ENCODE peak calls at places on chromosomes 11 and 22, in nine cellular contexts. One of them, this sample, is unnamed.

GRCh38 chr11:2750601-2751522 is 51.1 kb upstream of the KCNQ1OT1 start:
- DNase-seq in lung microvascular endothelial cell: no peak
- DNase-seq in KBM-7: no peak
- DNase-seq in EH: no peak
- DNase-seq in DMS153: no peak
- DNase-seq in stimulated activated CD4-positive, alpha-beta T cell treated with anti-CD3 and anti-CD28 coated beads, Interleukin-12 subunit alpha, Interleukin-12 subunit beta, amount 100 ng/mL, for 4 hours: no peak
- DNase-seq in SHP77: no peak
- DNase-seq in pons: peak
- DNase-seq in CD4-positive, CD25-positive, alpha-beta regulatory T cell: no peak
- DNase-seq in this sample: peak

GRCh38 chr11:72788250-72788649 is 5.6 kb downstream of the STARD10 start:
- DNase-seq in pons: no peak
- DNase-seq in DMS153: no peak
- DNase-seq in KBM-7: no peak
- DNase-seq in CD4-positive, CD25-positive, alpha-beta regulatory T cell: no peak
- DNase-seq in stimulated activated CD4-positive, alpha-beta T cell treated with anti-CD3 and anti-CD28 coated beads, Interleukin-12 subunit alpha, Interleukin-12 subunit beta, amount 100 ng/mL, for 4 hours: no peak
- DNase-seq in SHP77: no peak
- DNase-seq in lung microvascular endothelial cell: no peak
- DNase-seq in EH: no peak
- DNase-seq in this sample: no peak

GRCh38 chr11:80980221-80980620 is 1539.4 kb upstream of the TENM4 start:
- DNase-seq in CD4-positive, CD25-positive, alpha-beta regulatory T cell: no peak
- DNase-seq in pons: no peak
- DNase-seq in lung microvascular endothelial cell: no peak
- DNase-seq in EH: no peak
- DNase-seq in DMS153: no peak
- DNase-seq in KBM-7: no peak
- DNase-seq in stimulated activated CD4-positive, alpha-beta T cell treated with anti-CD3 and anti-CD28 coated beads, Interleukin-12 subunit alpha, Interleukin-12 subunit beta, amount 100 ng/mL, for 4 hours: no peak
- DNase-seq in SHP77: no peak
- DNase-seq in this sample: no peak

GRCh38 chr22:36329217-36330078 is 58.3 kb downstream of the MYH9 start:
- DNase-seq in CD4-positive, CD25-positive, alpha-beta regulatory T cell: peak
- DNase-seq in DMS153: peak
- DNase-seq in stimulated activated CD4-positive, alpha-beta T cell treated with anti-CD3 and anti-CD28 coated beads, Interleukin-12 subunit alpha, Interleukin-12 subunit beta, amount 100 ng/mL, for 4 hours: peak
- DNase-seq in EH: peak
- DNase-seq in lung microvascular endothelial cell: peak
- DNase-seq in pons: no peak
- DNase-seq in SHP77: peak
- DNase-seq in KBM-7: peak
- DNase-seq in this sample: no peak

GRCh38 chr22:29328566-29329500 is 13.3 kb upstream of the RASL10A start:
- DNase-seq in pons: no peak
- DNase-seq in lung microvascular endothelial cell: no peak
- DNase-seq in stimulated activated CD4-positive, alpha-beta T cell treated with anti-CD3 and anti-CD28 coated beads, Interleukin-12 subunit alpha, Interleukin-12 subunit beta, amount 100 ng/mL, for 4 hours: no peak
- DNase-seq in DMS153: no peak
- DNase-seq in SHP77: no peak
- DNase-seq in EH: no peak
- DNase-seq in CD4-positive, CD25-positive, alpha-beta regulatory T cell: no peak
- DNase-seq in KBM-7: no peak
- DNase-seq in this sample: no peak

GRCh38 chr11:122202951-122203456 is 87.0 kb upstream of the BLID start:
- DNase-seq in stimulated activated CD4-positive, alpha-beta T cell treated with anti-CD3 and anti-CD28 coated beads, Interleukin-12 subunit alpha, Interleukin-12 subunit beta, amount 100 ng/mL, for 4 hours: peak
- DNase-seq in lung microvascular endothelial cell: peak
- DNase-seq in pons: peak
- DNase-seq in DMS153: no peak
- DNase-seq in SHP77: no peak
- DNase-seq in KBM-7: peak
- DNase-seq in CD4-positive, CD25-positive, alpha-beta regulatory T cell: no peak
- DNase-seq in EH: peak
- DNase-seq in this sample: no peak

GRCh38 chr22:49364398-49364797 is 463.3 kb downstream of the BRD1 start:
- DNase-seq in pons: no peak
- DNase-seq in lung microvascular endothelial cell: no peak
- DNase-seq in KBM-7: no peak
- DNase-seq in DMS153: no peak
- DNase-seq in SHP77: no peak
- DNase-seq in EH: no peak
- DNase-seq in stimulated activated CD4-positive, alpha-beta T cell treated with anti-CD3 and anti-CD28 coated beads, Interleukin-12 subunit alpha, Interleukin-12 subunit beta, amount 100 ng/mL, for 4 hours: no peak
- DNase-seq in CD4-positive, CD25-positive, alpha-beta regulatory T cell: no peak
- DNase-seq in this sample: no peak

GRCh38 chr11:122724520-122724919 is 69.0 kb downstream of the UBASH3B start:
- DNase-seq in lung microvascular endothelial cell: peak
- DNase-seq in CD4-positive, CD25-positive, alpha-beta regulatory T cell: no peak
- DNase-seq in SHP77: no peak
- DNase-seq in DMS153: no peak
- DNase-seq in KBM-7: no peak
- DNase-seq in stimulated activated CD4-positive, alpha-beta T cell treated with anti-CD3 and anti-CD28 coated beads, Interleukin-12 subunit alpha, Interleukin-12 subunit beta, amount 100 ng/mL, for 4 hours: no peak
- DNase-seq in EH: peak
- DNase-seq in pons: no peak
- DNase-seq in this sample: no peak

GRCh38 chr22:38504731-38505594 is 1.1 kb downstream of the DDX17 start:
- DNase-seq in EH: peak
- DNase-seq in stimulated activated CD4-positive, alpha-beta T cell treated with anti-CD3 and anti-CD28 coated beads, Interleukin-12 subunit alpha, Interleukin-12 subunit beta, amount 100 ng/mL, for 4 hours: peak
- DNase-seq in lung microvascular endothelial cell: peak
- DNase-seq in DMS153: peak
- DNase-seq in pons: no peak
- DNase-seq in SHP77: no peak
- DNase-seq in CD4-positive, CD25-positive, alpha-beta regulatory T cell: peak
- DNase-seq in KBM-7: peak
- DNase-seq in this sample: peak

GRCh38 chr11:111019931-111020381 is 225.6 kb upstream of the POU2AF2 start:
- DNase-seq in KBM-7: no peak
- DNase-seq in CD4-positive, CD25-positive, alpha-beta regulatory T cell: no peak
- DNase-seq in lung microvascular endothelial cell: no peak
- DNase-seq in pons: peak
- DNase-seq in SHP77: no peak
- DNase-seq in DMS153: no peak
- DNase-seq in stimulated activated CD4-positive, alpha-beta T cell treated with anti-CD3 and anti-CD28 coated beads, Interleukin-12 subunit alpha, Interleukin-12 subunit beta, amount 100 ng/mL, for 4 hours: no peak
- DNase-seq in EH: no peak
- DNase-seq in this sample: no peak

GRCh38 chr11:45590743-45591142 is 74.7 kb downstream of the CHST1 start:
- DNase-seq in SHP77: no peak
- DNase-seq in KBM-7: no peak
- DNase-seq in DMS153: no peak
- DNase-seq in CD4-positive, CD25-positive, alpha-beta regulatory T cell: no peak
- DNase-seq in lung microvascular endothelial cell: no peak
- DNase-seq in stimulated activated CD4-positive, alpha-beta T cell treated with anti-CD3 and anti-CD28 coated beads, Interleukin-12 subunit alpha, Interleukin-12 subunit beta, amount 100 ng/mL, for 4 hours: no peak
- DNase-seq in EH: peak
- DNase-seq in pons: peak
- DNase-seq in this sample: no peak

GRCh38 chr11:90204832-90205646 is 17.8 kb downstream of the CHORDC1 start:
- DNase-seq in KBM-7: peak
- DNase-seq in stimulated activated CD4-positive, alpha-beta T cell treated with anti-CD3 and anti-CD28 coated beads, Interleukin-12 subunit alpha, Interleukin-12 subunit beta, amount 100 ng/mL, for 4 hours: no peak
- DNase-seq in EH: peak
- DNase-seq in lung microvascular endothelial cell: peak
- DNase-seq in DMS153: peak
- DNase-seq in pons: peak
- DNase-seq in CD4-positive, CD25-positive, alpha-beta regulatory T cell: peak
- DNase-seq in SHP77: peak
- DNase-seq in this sample: peak

GRCh38 chr11:77203901-77204755 is 76.1 kb downstream of the MYO7A start:
- DNase-seq in CD4-positive, CD25-positive, alpha-beta regulatory T cell: no peak
- DNase-seq in pons: no peak
- DNase-seq in stimulated activated CD4-positive, alpha-beta T cell treated with anti-CD3 and anti-CD28 coated beads, Interleukin-12 subunit alpha, Interleukin-12 subunit beta, amount 100 ng/mL, for 4 hours: no peak
- DNase-seq in lung microvascular endothelial cell: no peak
- DNase-seq in KBM-7: no peak
- DNase-seq in DMS153: no peak
- DNase-seq in EH: no peak
- DNase-seq in SHP77: no peak
- DNase-seq in this sample: no peak

GRCh38 chr11:96102664-96103068 is 178.8 kb upstream of the MTMR2 start:
- DNase-seq in CD4-positive, CD25-positive, alpha-beta regulatory T cell: no peak
- DNase-seq in SHP77: no peak
- DNase-seq in EH: peak
- DNase-seq in stimulated activated CD4-positive, alpha-beta T cell treated with anti-CD3 and anti-CD28 coated beads, Interleukin-12 subunit alpha, Interleukin-12 subunit beta, amount 100 ng/mL, for 4 hours: no peak
- DNase-seq in KBM-7: no peak
- DNase-seq in pons: no peak
- DNase-seq in lung microvascular endothelial cell: peak
- DNase-seq in DMS153: no peak
- DNase-seq in this sample: no peak

GRCh38 chr11:13216019-13217006 is 61.3 kb upstream of the BMAL1 start:
- DNase-seq in pons: no peak
- DNase-seq in CD4-positive, CD25-positive, alpha-beta regulatory T cell: no peak
- DNase-seq in DMS153: no peak
- DNase-seq in KBM-7: no peak
- DNase-seq in lung microvascular endothelial cell: peak
- DNase-seq in stimulated activated CD4-positive, alpha-beta T cell treated with anti-CD3 and anti-CD28 coated beads, Interleukin-12 subunit alpha, Interleukin-12 subunit beta, amount 100 ng/mL, for 4 hours: no peak
- DNase-seq in SHP77: no peak
- DNase-seq in EH: peak
- DNase-seq in this sample: no peak

GRCh38 chr22:25210831-25211230 is 8.6 kb upstream of the CRYBB2 start:
- DNase-seq in EH: no peak
- DNase-seq in CD4-positive, CD25-positive, alpha-beta regulatory T cell: no peak
- DNase-seq in KBM-7: no peak
- DNase-seq in lung microvascular endothelial cell: no peak
- DNase-seq in stimulated activated CD4-positive, alpha-beta T cell treated with anti-CD3 and anti-CD28 coated beads, Interleukin-12 subunit alpha, Interleukin-12 subunit beta, amount 100 ng/mL, for 4 hours: no peak
- DNase-seq in DMS153: no peak
- DNase-seq in SHP77: no peak
- DNase-seq in pons: no peak
- DNase-seq in this sample: no peak

GRCh38 chr11:66112640-66113098 is 42.6 kb downstream of the PACS1 start:
- DNase-seq in KBM-7: no peak
- DNase-seq in EH: peak
- DNase-seq in SHP77: no peak
- DNase-seq in lung microvascular endothelial cell: peak
- DNase-seq in stimulated activated CD4-positive, alpha-beta T cell treated with anti-CD3 and anti-CD28 coated beads, Interleukin-12 subunit alpha, Interleukin-12 subunit beta, amount 100 ng/mL, for 4 hours: no peak
- DNase-seq in pons: peak
- DNase-seq in CD4-positive, CD25-positive, alpha-beta regulatory T cell: no peak
- DNase-seq in DMS153: no peak
- DNase-seq in this sample: no peak

GRCh38 chr11:118930152-118930712 is 4.5 kb upstream of the BCL9L start:
- DNase-seq in SHP77: peak
- DNase-seq in CD4-positive, CD25-positive, alpha-beta regulatory T cell: peak
- DNase-seq in stimulated activated CD4-positive, alpha-beta T cell treated with anti-CD3 and anti-CD28 coated beads, Interleukin-12 subunit alpha, Interleukin-12 subunit beta, amount 100 ng/mL, for 4 hours: peak
- DNase-seq in lung microvascular endothelial cell: peak
- DNase-seq in EH: peak
- DNase-seq in pons: peak
- DNase-seq in KBM-7: peak
- DNase-seq in DMS153: peak
- DNase-seq in this sample: peak

GRCh38 chr11:62805991-62806441 is 776 bp upstream of the NXF1 start:
- DNase-seq in KBM-7: no peak
- DNase-seq in EH: peak
- DNase-seq in pons: no peak
- DNase-seq in CD4-positive, CD25-positive, alpha-beta regulatory T cell: no peak
- DNase-seq in stimulated activated CD4-positive, alpha-beta T cell treated with anti-CD3 and anti-CD28 coated beads, Interleukin-12 subunit alpha, Interleukin-12 subunit beta, amount 100 ng/mL, for 4 hours: no peak
- DNase-seq in DMS153: no peak
- DNase-seq in lung microvascular endothelial cell: peak
- DNase-seq in SHP77: peak
- DNase-seq in this sample: peak

GRCh38 chr11:65884716-65885092 is 3.6 kb downstream of the FIBP start:
- DNase-seq in KBM-7: peak
- DNase-seq in lung microvascular endothelial cell: peak
- DNase-seq in DMS153: peak
- DNase-seq in EH: peak
- DNase-seq in SHP77: peak
- DNase-seq in stimulated activated CD4-positive, alpha-beta T cell treated with anti-CD3 and anti-CD28 coated beads, Interleukin-12 subunit alpha, Interleukin-12 subunit beta, amount 100 ng/mL, for 4 hours: peak
- DNase-seq in CD4-positive, CD25-positive, alpha-beta regulatory T cell: peak
- DNase-seq in pons: peak
- DNase-seq in this sample: peak

GRCh38 chr22:30858976-30859713 is 109.4 kb downstream of the MORC2 start:
- DNase-seq in lung microvascular endothelial cell: no peak
- DNase-seq in EH: no peak
- DNase-seq in KBM-7: no peak
- DNase-seq in DMS153: no peak
- DNase-seq in stimulated activated CD4-positive, alpha-beta T cell treated with anti-CD3 and anti-CD28 coated beads, Interleukin-12 subunit alpha, Interleukin-12 subunit beta, amount 100 ng/mL, for 4 hours: no peak
- DNase-seq in pons: no peak
- DNase-seq in CD4-positive, CD25-positive, alpha-beta regulatory T cell: no peak
- DNase-seq in SHP77: no peak
- DNase-seq in this sample: no peak

GRCh38 chr22:20658433-20659222 is 115.3 kb upstream of the SERPIND1 start:
- DNase-seq in lung microvascular endothelial cell: no peak
- DNase-seq in SHP77: no peak
- DNase-seq in KBM-7: no peak
- DNase-seq in DMS153: no peak
- DNase-seq in pons: no peak
- DNase-seq in CD4-positive, CD25-positive, alpha-beta regulatory T cell: no peak
- DNase-seq in EH: no peak
- DNase-seq in stimulated activated CD4-positive, alpha-beta T cell treated with anti-CD3 and anti-CD28 coated beads, Interleukin-12 subunit alpha, Interleukin-12 subunit beta, amount 100 ng/mL, for 4 hours: no peak
- DNase-seq in this sample: no peak

GRCh38 chr22:17581631-17582030 is 18.3 kb downstream of the SLC25A18 start:
- DNase-seq in KBM-7: no peak
- DNase-seq in EH: no peak
- DNase-seq in pons: no peak
- DNase-seq in CD4-positive, CD25-positive, alpha-beta regulatory T cell: no peak
- DNase-seq in lung microvascular endothelial cell: no peak
- DNase-seq in DMS153: no peak
- DNase-seq in stimulated activated CD4-positive, alpha-beta T cell treated with anti-CD3 and anti-CD28 coated beads, Interleukin-12 subunit alpha, Interleukin-12 subunit beta, amount 100 ng/mL, for 4 hours: no peak
- DNase-seq in SHP77: no peak
- DNase-seq in this sample: no peak

GRCh38 chr22:43273902-43274484 is 69.2 kb downstream of the SCUBE1 start:
- DNase-seq in KBM-7: peak
- DNase-seq in pons: peak
- DNase-seq in DMS153: peak
- DNase-seq in SHP77: peak
- DNase-seq in stimulated activated CD4-positive, alpha-beta T cell treated with anti-CD3 and anti-CD28 coated beads, Interleukin-12 subunit alpha, Interleukin-12 subunit beta, amount 100 ng/mL, for 4 hours: peak
- DNase-seq in EH: peak
- DNase-seq in CD4-positive, CD25-positive, alpha-beta regulatory T cell: peak
- DNase-seq in lung microvascular endothelial cell: peak
- DNase-seq in this sample: peak

GRCh38 chr11:5620606-5621521 is 3.9 kb upstream of the TRIM34 start:
- DNase-seq in SHP77: no peak
- DNase-seq in DMS153: no peak
- DNase-seq in KBM-7: no peak
- DNase-seq in lung microvascular endothelial cell: peak
- DNase-seq in pons: no peak
- DNase-seq in stimulated activated CD4-positive, alpha-beta T cell treated with anti-CD3 and anti-CD28 coated beads, Interleukin-12 subunit alpha, Interleukin-12 subunit beta, amount 100 ng/mL, for 4 hours: no peak
- DNase-seq in EH: peak
- DNase-seq in CD4-positive, CD25-positive, alpha-beta regulatory T cell: no peak
- DNase-seq in this sample: peak

GRCh38 chr11:121352301-121352891 is 59.8 kb downstream of the SC5D start:
- DNase-seq in lung microvascular endothelial cell: no peak
- DNase-seq in pons: peak
- DNase-seq in EH: no peak
- DNase-seq in CD4-positive, CD25-positive, alpha-beta regulatory T cell: no peak
- DNase-seq in SHP77: peak
- DNase-seq in stimulated activated CD4-positive, alpha-beta T cell treated with anti-CD3 and anti-CD28 coated beads, Interleukin-12 subunit alpha, Interleukin-12 subunit beta, amount 100 ng/mL, for 4 hours: no peak
- DNase-seq in KBM-7: no peak
- DNase-seq in DMS153: peak
- DNase-seq in this sample: peak

GRCh38 chr11:2460540-2461252 is 15.9 kb downstream of the KCNQ1 start:
- DNase-seq in KBM-7: no peak
- DNase-seq in EH: no peak
- DNase-seq in stimulated activated CD4-positive, alpha-beta T cell treated with anti-CD3 and anti-CD28 coated beads, Interleukin-12 subunit alpha, Interleukin-12 subunit beta, amount 100 ng/mL, for 4 hours: no peak
- DNase-seq in DMS153: no peak
- DNase-seq in pons: no peak
- DNase-seq in SHP77: no peak
- DNase-seq in CD4-positive, CD25-positive, alpha-beta regulatory T cell: no peak
- DNase-seq in lung microvascular endothelial cell: no peak
- DNase-seq in this sample: no peak

GRCh38 chr11:94664336-94664735 is 97.2 kb downstream of the PIWIL4 start:
- DNase-seq in CD4-positive, CD25-positive, alpha-beta regulatory T cell: no peak
- DNase-seq in DMS153: no peak
- DNase-seq in pons: no peak
- DNase-seq in SHP77: no peak
- DNase-seq in KBM-7: no peak
- DNase-seq in EH: peak
- DNase-seq in lung microvascular endothelial cell: no peak
- DNase-seq in stimulated activated CD4-positive, alpha-beta T cell treated with anti-CD3 and anti-CD28 coated beads, Interleukin-12 subunit alpha, Interleukin-12 subunit beta, amount 100 ng/mL, for 4 hours: no peak
- DNase-seq in this sample: peak

GRCh38 chr11:34671946-34672345 is 51.1 kb downstream of the EHF start:
- DNase-seq in lung microvascular endothelial cell: no peak
- DNase-seq in SHP77: no peak
- DNase-seq in CD4-positive, CD25-positive, alpha-beta regulatory T cell: no peak
- DNase-seq in stimulated activated CD4-positive, alpha-beta T cell treated with anti-CD3 and anti-CD28 coated beads, Interleukin-12 subunit alpha, Interleukin-12 subunit beta, amount 100 ng/mL, for 4 hours: no peak
- DNase-seq in DMS153: no peak
- DNase-seq in KBM-7: no peak
- DNase-seq in pons: no peak
- DNase-seq in EH: no peak
- DNase-seq in this sample: no peak

GRCh38 chr11:59710136-59710847 is 3.4 kb downstream of the OR10V1 start:
- DNase-seq in KBM-7: no peak
- DNase-seq in SHP77: no peak
- DNase-seq in DMS153: no peak
- DNase-seq in EH: no peak
- DNase-seq in CD4-positive, CD25-positive, alpha-beta regulatory T cell: no peak
- DNase-seq in lung microvascular endothelial cell: no peak
- DNase-seq in stimulated activated CD4-positive, alpha-beta T cell treated with anti-CD3 and anti-CD28 coated beads, Interleukin-12 subunit alpha, Interleukin-12 subunit beta, amount 100 ng/mL, for 4 hours: no peak
- DNase-seq in pons: no peak
- DNase-seq in this sample: no peak

GRCh38 chr22:39490135-39490798 is 11.8 kb upstream of the MIEF1 start:
- DNase-seq in CD4-positive, CD25-positive, alpha-beta regulatory T cell: peak
- DNase-seq in EH: peak
- DNase-seq in KBM-7: peak
- DNase-seq in pons: peak
- DNase-seq in stimulated activated CD4-positive, alpha-beta T cell treated with anti-CD3 and anti-CD28 coated beads, Interleukin-12 subunit alpha, Interleukin-12 subunit beta, amount 100 ng/mL, for 4 hours: peak
- DNase-seq in DMS153: peak
- DNase-seq in SHP77: peak
- DNase-seq in lung microvascular endothelial cell: peak
- DNase-seq in this sample: peak

This sample was measured in NCI-H146.